ENCODE peak calls at places on chromosomes 13 and 19, in six cellular contexts. One of them, this sample, is unnamed.

GRCh38 chr13:103386341-103386740 is 320.1 kb upstream of the SLC10A2 start:
- DNase-seq in T-cell: no peak
- DNase-seq in stimulated activated CD4-positive, alpha-beta T cell treated with anti-CD3 and anti-CD28 coated beads, Interleukin-4, amount 100 ng/mL, for 1 hour: no peak
- DNase-seq in mesenchymal stem cell: peak
- DNase-seq in B cell: no peak
- DNase-seq in endothelial cell: no peak
- DNase-seq in this sample: no peak

GRCh38 chr19:40466219-40467006 is at the start of gene SPTBN4:
- DNase-seq in B cell: peak
- DNase-seq in stimulated activated CD4-positive, alpha-beta T cell treated with anti-CD3 and anti-CD28 coated beads, Interleukin-4, amount 100 ng/mL, for 1 hour: peak
- DNase-seq in mesenchymal stem cell: no peak
- DNase-seq in T-cell: peak
- DNase-seq in endothelial cell: no peak
- DNase-seq in this sample: peak

GRCh38 chr19:48881741-48882657 is 9.8 kb downstream of the PPP1R15A start:
- DNase-seq in stimulated activated CD4-positive, alpha-beta T cell treated with anti-CD3 and anti-CD28 coated beads, Interleukin-4, amount 100 ng/mL, for 1 hour: no peak
- DNase-seq in endothelial cell: no peak
- DNase-seq in mesenchymal stem cell: peak
- DNase-seq in B cell: peak
- DNase-seq in T-cell: no peak
- DNase-seq in this sample: no peak

GRCh38 chr19:32642771-32643170 is 32.2 kb downstream of the ANKRD27 start:
- DNase-seq in B cell: no peak
- DNase-seq in T-cell: peak
- DNase-seq in mesenchymal stem cell: no peak
- DNase-seq in stimulated activated CD4-positive, alpha-beta T cell treated with anti-CD3 and anti-CD28 coated beads, Interleukin-4, amount 100 ng/mL, for 1 hour: peak
- DNase-seq in endothelial cell: no peak
- DNase-seq in this sample: no peak

GRCh38 chr13:112596220-112596619 is 8.3 kb upstream of the TUBGCP3 start:
- DNase-seq in B cell: no peak
- DNase-seq in endothelial cell: no peak
- DNase-seq in T-cell: no peak
- DNase-seq in stimulated activated CD4-positive, alpha-beta T cell treated with anti-CD3 and anti-CD28 coated beads, Interleukin-4, amount 100 ng/mL, for 1 hour: no peak
- DNase-seq in mesenchymal stem cell: no peak
- DNase-seq in this sample: no peak

GRCh38 chr13:102011539-102011938 is 390.3 kb downstream of the FGF14 start:
- DNase-seq in stimulated activated CD4-positive, alpha-beta T cell treated with anti-CD3 and anti-CD28 coated beads, Interleukin-4, amount 100 ng/mL, for 1 hour: no peak
- DNase-seq in endothelial cell: no peak
- DNase-seq in mesenchymal stem cell: no peak
- DNase-seq in T-cell: no peak
- DNase-seq in B cell: no peak
- DNase-seq in this sample: no peak

GRCh38 chr13:31887311-31887710 is 144.3 kb upstream of the FRY start:
- DNase-seq in endothelial cell: no peak
- DNase-seq in T-cell: no peak
- DNase-seq in stimulated activated CD4-positive, alpha-beta T cell treated with anti-CD3 and anti-CD28 coated beads, Interleukin-4, amount 100 ng/mL, for 1 hour: no peak
- DNase-seq in B cell: no peak
- DNase-seq in mesenchymal stem cell: no peak
- DNase-seq in this sample: no peak

GRCh38 chr19:16001481-16002312 is 52.9 kb downstream of the OR10H4 start:
- DNase-seq in stimulated activated CD4-positive, alpha-beta T cell treated with anti-CD3 and anti-CD28 coated beads, Interleukin-4, amount 100 ng/mL, for 1 hour: peak
- DNase-seq in T-cell: peak
- DNase-seq in endothelial cell: no peak
- DNase-seq in mesenchymal stem cell: peak
- DNase-seq in B cell: peak
- DNase-seq in this sample: peak

GRCh38 chr19:30086220-30086619 is 144.2 kb downstream of the URI1 start:
- DNase-seq in endothelial cell: no peak
- DNase-seq in B cell: no peak
- DNase-seq in mesenchymal stem cell: no peak
- DNase-seq in stimulated activated CD4-positive, alpha-beta T cell treated with anti-CD3 and anti-CD28 coated beads, Interleukin-4, amount 100 ng/mL, for 1 hour: no peak
- DNase-seq in T-cell: no peak
- DNase-seq in this sample: no peak

GRCh38 chr13:31236211-31236786 is 36.5 kb downstream of the B3GLCT start:
- DNase-seq in T-cell: no peak
- DNase-seq in stimulated activated CD4-positive, alpha-beta T cell treated with anti-CD3 and anti-CD28 coated beads, Interleukin-4, amount 100 ng/mL, for 1 hour: no peak
- DNase-seq in mesenchymal stem cell: peak
- DNase-seq in endothelial cell: no peak
- DNase-seq in B cell: peak
- DNase-seq in this sample: no peak

GRCh38 chr13:27638521-27638920 is 16.8 kb downstream of the POLR1D start:
- DNase-seq in stimulated activated CD4-positive, alpha-beta T cell treated with anti-CD3 and anti-CD28 coated beads, Interleukin-4, amount 100 ng/mL, for 1 hour: no peak
- DNase-seq in T-cell: no peak
- DNase-seq in mesenchymal stem cell: peak
- DNase-seq in endothelial cell: no peak
- DNase-seq in B cell: no peak
- DNase-seq in this sample: no peak

GRCh38 chr13:43389573-43389972 is 366.2 kb downstream of the DNAJC15 start:
- DNase-seq in mesenchymal stem cell: peak
- DNase-seq in B cell: no peak
- DNase-seq in stimulated activated CD4-positive, alpha-beta T cell treated with anti-CD3 and anti-CD28 coated beads, Interleukin-4, amount 100 ng/mL, for 1 hour: no peak
- DNase-seq in endothelial cell: no peak
- DNase-seq in T-cell: no peak
- DNase-seq in this sample: no peak

GRCh38 chr13:109419896-109420295 is 366.5 kb downstream of the IRS2 start:
- DNase-seq in stimulated activated CD4-positive, alpha-beta T cell treated with anti-CD3 and anti-CD28 coated beads, Interleukin-4, amount 100 ng/mL, for 1 hour: no peak
- DNase-seq in B cell: no peak
- DNase-seq in endothelial cell: no peak
- DNase-seq in T-cell: no peak
- DNase-seq in mesenchymal stem cell: no peak
- DNase-seq in this sample: no peak

GRCh38 chr19:8512115-8512967 is 1.6 kb downstream of the ZNF414 start:
- DNase-seq in stimulated activated CD4-positive, alpha-beta T cell treated with anti-CD3 and anti-CD28 coated beads, Interleukin-4, amount 100 ng/mL, for 1 hour: no peak
- DNase-seq in T-cell: no peak
- DNase-seq in mesenchymal stem cell: no peak
- DNase-seq in B cell: peak
- DNase-seq in endothelial cell: no peak
- DNase-seq in this sample: no peak

GRCh38 chr19:23071087-23071511 is 45.7 kb upstream of the ZNF730 start:
- DNase-seq in stimulated activated CD4-positive, alpha-beta T cell treated with anti-CD3 and anti-CD28 coated beads, Interleukin-4, amount 100 ng/mL, for 1 hour: no peak
- DNase-seq in endothelial cell: no peak
- DNase-seq in B cell: peak
- DNase-seq in mesenchymal stem cell: no peak
- DNase-seq in T-cell: no peak
- DNase-seq in this sample: peak

GRCh38 chr13:91014696-91015095 is 332.8 kb upstream of the MIR17HG start:
- DNase-seq in mesenchymal stem cell: no peak
- DNase-seq in endothelial cell: no peak
- DNase-seq in T-cell: no peak
- DNase-seq in stimulated activated CD4-positive, alpha-beta T cell treated with anti-CD3 and anti-CD28 coated beads, Interleukin-4, amount 100 ng/mL, for 1 hour: no peak
- DNase-seq in B cell: no peak
- DNase-seq in this sample: no peak

GRCh38 chr13:43804461-43805070 is 17.8 kb upstream of the ENOX1 start:
- DNase-seq in endothelial cell: peak
- DNase-seq in mesenchymal stem cell: peak
- DNase-seq in B cell: peak
- DNase-seq in T-cell: peak
- DNase-seq in stimulated activated CD4-positive, alpha-beta T cell treated with anti-CD3 and anti-CD28 coated beads, Interleukin-4, amount 100 ng/mL, for 1 hour: no peak
- DNase-seq in this sample: peak

GRCh38 chr19:50890422-50891252 is 17.4 kb downstream of the KLK2 start:
- DNase-seq in T-cell: no peak
- DNase-seq in B cell: no peak
- DNase-seq in stimulated activated CD4-positive, alpha-beta T cell treated with anti-CD3 and anti-CD28 coated beads, Interleukin-4, amount 100 ng/mL, for 1 hour: no peak
- DNase-seq in endothelial cell: no peak
- DNase-seq in mesenchymal stem cell: no peak
- DNase-seq in this sample: peak

GRCh38 chr19:13181747-13182388 is 31.7 kb downstream of the IER2 start:
- DNase-seq in stimulated activated CD4-positive, alpha-beta T cell treated with anti-CD3 and anti-CD28 coated beads, Interleukin-4, amount 100 ng/mL, for 1 hour: peak
- DNase-seq in mesenchymal stem cell: peak
- DNase-seq in B cell: peak
- DNase-seq in T-cell: peak
- DNase-seq in endothelial cell: no peak
- DNase-seq in this sample: peak

GRCh38 chr19:55387736-55388497 is 2.2 kb downstream of the RPL28 start:
- DNase-seq in mesenchymal stem cell: no peak
- DNase-seq in T-cell: no peak
- DNase-seq in endothelial cell: no peak
- DNase-seq in stimulated activated CD4-positive, alpha-beta T cell treated with anti-CD3 and anti-CD28 coated beads, Interleukin-4, amount 100 ng/mL, for 1 hour: no peak
- DNase-seq in B cell: no peak
- DNase-seq in this sample: no peak

GRCh38 chr13:23609414-23610186 is 39.4 kb downstream of the TNFRSF19 start:
- DNase-seq in stimulated activated CD4-positive, alpha-beta T cell treated with anti-CD3 and anti-CD28 coated beads, Interleukin-4, amount 100 ng/mL, for 1 hour: no peak
- DNase-seq in B cell: peak
- DNase-seq in T-cell: no peak
- DNase-seq in mesenchymal stem cell: peak
- DNase-seq in endothelial cell: no peak
- DNase-seq in this sample: no peak

GRCh38 chr19:2974342-2974932 is 2.9 kb upstream of the TLE6 start:
- DNase-seq in stimulated activated CD4-positive, alpha-beta T cell treated with anti-CD3 and anti-CD28 coated beads, Interleukin-4, amount 100 ng/mL, for 1 hour: no peak
- DNase-seq in B cell: no peak
- DNase-seq in T-cell: no peak
- DNase-seq in mesenchymal stem cell: peak
- DNase-seq in endothelial cell: no peak
- DNase-seq in this sample: no peak

GRCh38 chr13:36332986-36333385 is 13.2 kb downstream of the SPART start:
- DNase-seq in T-cell: no peak
- DNase-seq in B cell: no peak
- DNase-seq in mesenchymal stem cell: peak
- DNase-seq in stimulated activated CD4-positive, alpha-beta T cell treated with anti-CD3 and anti-CD28 coated beads, Interleukin-4, amount 100 ng/mL, for 1 hour: no peak
- DNase-seq in endothelial cell: no peak
- DNase-seq in this sample: no peak

GRCh38 chr19:31261651-31262331 is 87.4 kb downstream of the TSHZ3 start:
- DNase-seq in endothelial cell: no peak
- DNase-seq in T-cell: no peak
- DNase-seq in stimulated activated CD4-positive, alpha-beta T cell treated with anti-CD3 and anti-CD28 coated beads, Interleukin-4, amount 100 ng/mL, for 1 hour: no peak
- DNase-seq in B cell: no peak
- DNase-seq in mesenchymal stem cell: peak
- DNase-seq in this sample: no peak

GRCh38 chr13:44755872-44756271 is 179.7 kb upstream of the TSC22D1 start:
- DNase-seq in stimulated activated CD4-positive, alpha-beta T cell treated with anti-CD3 and anti-CD28 coated beads, Interleukin-4, amount 100 ng/mL, for 1 hour: no peak
- DNase-seq in endothelial cell: no peak
- DNase-seq in T-cell: no peak
- DNase-seq in B cell: no peak
- DNase-seq in mesenchymal stem cell: peak
- DNase-seq in this sample: no peak

GRCh38 chr13:111474136-111475002 is 153.9 kb downstream of the TEX29 start:
- DNase-seq in T-cell: no peak
- DNase-seq in B cell: peak
- DNase-seq in endothelial cell: peak
- DNase-seq in stimulated activated CD4-positive, alpha-beta T cell treated with anti-CD3 and anti-CD28 coated beads, Interleukin-4, amount 100 ng/mL, for 1 hour: no peak
- DNase-seq in mesenchymal stem cell: peak
- DNase-seq in this sample: peak

GRCh38 chr19:13036366-13036976 is 41.2 kb downstream of the NFIX start:
- DNase-seq in mesenchymal stem cell: no peak
- DNase-seq in B cell: no peak
- DNase-seq in stimulated activated CD4-positive, alpha-beta T cell treated with anti-CD3 and anti-CD28 coated beads, Interleukin-4, amount 100 ng/mL, for 1 hour: no peak
- DNase-seq in T-cell: no peak
- DNase-seq in endothelial cell: no peak
- DNase-seq in this sample: no peak

GRCh38 chr19:5949792-5950305 is 28.1 kb downstream of the RANBP3 start:
- DNase-seq in stimulated activated CD4-positive, alpha-beta T cell treated with anti-CD3 and anti-CD28 coated beads, Interleukin-4, amount 100 ng/mL, for 1 hour: peak
- DNase-seq in T-cell: no peak
- DNase-seq in B cell: no peak
- DNase-seq in endothelial cell: no peak
- DNase-seq in mesenchymal stem cell: no peak
- DNase-seq in this sample: no peak

This sample was measured in GM06990.